ENCODE peak calls at places on chromosomes 1 and 21, in four cellular contexts. P, R, B and V are unnamed samples.
A peak's percentile ranks its signal among the peaks of the same experiment; 100 is the strongest.

GRCh38 chr1:224430511-224431113 is 4.0 kb downstream of the WDR26 start:
- DNase-seq in R (no peak), P (no peak), B (no peak), V (no peak)

GRCh38 chr1:7384679-7385078 is 386.4 kb upstream of the VAMP3 start:
- DNase-seq in R (peak; percentile 17), P (no peak), B (peak; percentile 55), V (peak; percentile 61)

GRCh38 chr1:42993631-42994121 is 35.0 kb upstream of the SLC2A1 start:
- DNase-seq in P (no peak), B (no peak), R (no peak), V (no peak)

GRCh38 chr1:74679811-74680210 is 6.2 kb upstream of the ERICH3 start:
- DNase-seq in R (no peak), B (no peak), P (no peak), V (no peak)

GRCh38 chr1:171898956-171899355 is 57.7 kb downstream of the DNM3 start:
- DNase-seq in B (peak; percentile 64), P (no peak), R (peak; percentile 22), V (no peak)

GRCh38 chr1:151639466-151639865 is 27.6 kb downstream of the SNX27 start:
- DNase-seq in R (no peak), B (no peak), P (peak; percentile 59), V (no peak)

GRCh38 chr21:38505654-38506523 is 7.6 kb upstream of the ERG start:
- DNase-seq in P (no peak), B (no peak), R (peak; percentile 85), V (no peak)

GRCh38 chr1:213617133-213617532 is 370.6 kb upstream of the PROX1 start:
- DNase-seq in R (no peak), B (no peak), P (no peak), V (no peak)

GRCh38 chr1:39671433-39671792 is 494 bp downstream of the NT5C1A start:
- DNase-seq in P (no peak), B (no peak), R (no peak), V (peak; percentile 82)

GRCh38 chr1:61293197-61293596 is 210.8 kb downstream of the NFIA start:
- DNase-seq in R (no peak), P (no peak), B (no peak), V (no peak)